ENCODE peak calls at places on chromosomes 12 and 14, in four cellular contexts. O, M, R and B are unnamed samples.

GRCh38 chr12:122421815-122422737 is at the start of gene CLIP1:
- DNase-seq in R (peak), M (peak), O (peak), B (no peak)

GRCh38 chr12:2412305-2412643 is 359.5 kb downstream of the CACNA1C start:
- DNase-seq in O (no peak), R (no peak), M (no peak), B (no peak)

GRCh38 chr14:104656014-104656714 is 33.3 kb upstream of the INF2 start:
- DNase-seq in M (no peak), R (no peak), O (no peak), B (no peak)

GRCh38 chr12:43338848-43339526 is 213.0 kb downstream of the ADAMTS20 start:
- DNase-seq in O (peak), R (no peak), M (no peak), B (peak)

GRCh38 chr14:99733551-99734405 is 49.7 kb downstream of the CYP46A1 start:
- DNase-seq in O (no peak), M (no peak), R (peak), B (no peak)

GRCh38 chr12:68425998-68426397 is 93.8 kb upstream of the MDM1 start:
- DNase-seq in O (no peak), R (no peak), M (no peak), B (no peak)

GRCh38 chr14:95044463-95045254 is 112.7 kb downstream of the DICER1 start:
- DNase-seq in M (no peak), O (no peak), R (no peak), B (no peak)

GRCh38 chr14:34857689-34858449 is 17.3 kb downstream of the BAZ1A start:
- DNase-seq in O (no peak), R (no peak), M (no peak), B (no peak)

GRCh38 chr14:50835280-50835679 is 4.3 kb upstream of the NIN start:
- DNase-seq in M (no peak), R (no peak), O (no peak), B (no peak)

GRCh38 chr12:88553941-88554658 is 26.2 kb downstream of the KITLG start:
- DNase-seq in M (no peak), O (peak), R (no peak), B (peak)

GRCh38 chr12:46415552-46415951 is 43.0 kb upstream of the SLC38A2 start:
- DNase-seq in O (no peak), M (no peak), R (no peak), B (no peak)

GRCh38 chr12:58523360-58523759 is 396.9 kb downstream of the LRIG3 start:
- DNase-seq in R (no peak), M (no peak), O (no peak), B (no peak)

GRCh38 chr12:2853626-2854025 is 3.2 kb downstream of the TEX52 start:
- DNase-seq in O (no peak), M (peak), R (peak), B (peak)

GRCh38 chr12:31236998-31237637 is 88.8 kb downstream of the SINHCAF start:
- DNase-seq in M (no peak), O (no peak), R (no peak), B (no peak)

GRCh38 chr12:93924367-93924766 is 224.0 kb upstream of the PLXNC1 start:
- DNase-seq in O (no peak), M (no peak), R (no peak), B (no peak)

GRCh38 chr12:16606936-16607335 is 974 bp upstream of the LMO3 start:
- DNase-seq in R (no peak), M (no peak), O (no peak), B (no peak)

GRCh38 chr12:53060721-53061276 is 10.9 kb downstream of the TNS2 start:
- DNase-seq in O (no peak), M (no peak), R (no peak), B (no peak)

GRCh38 chr14:71623939-71624338 is 308.3 kb upstream of the RGS6 start:
- DNase-seq in M (no peak), R (no peak), O (no peak), B (no peak)

GRCh38 chr14:70061108-70061507 is 127.6 kb downstream of the SLC8A3 start:
- DNase-seq in R (no peak), M (no peak), O (peak), B (no peak)

GRCh38 chr12:1796515-1797010 is 23.8 kb upstream of the LRTM2 start:
- DNase-seq in M (no peak), O (no peak), R (no peak), B (no peak)

GRCh38 chr14:89911018-89911919 is 43.3 kb downstream of the EFCAB11 start:
- DNase-seq in O (peak), R (no peak), M (peak), B (no peak)

GRCh38 chr14:87175175-87175574 is 817.8 kb downstream of the GALC start:
- DNase-seq in O (no peak), R (no peak), M (no peak), B (no peak)

GRCh38 chr14:105917933-105918436 is 391.6 kb downstream of the TMEM121 start:
- DNase-seq in M (no peak), O (no peak), R (peak), B (no peak)

GRCh38 chr12:52795694-52796428 is at the start of gene KRT3:
- DNase-seq in R (no peak), M (no peak), O (no peak), B (no peak)

GRCh38 chr12:75323663-75324062 is 6.5 kb downstream of the CAPS2 start:
- DNase-seq in O (no peak), M (no peak), R (no peak), B (no peak)

GRCh38 chr12:91813701-91814100 is 331.9 kb downstream of the BTG1 start:
- DNase-seq in M (no peak), O (no peak), R (no peak), B (no peak)